ENCODE peak calls at places on chromosomes 16 and 17, in six cellular contexts. B is heart left ventricle; X is naive thymus-derived CD4-positive, alpha-beta T cell; E is ovary; O is CD8-positive, alpha-beta T cell; D is heart right ventricle. L is an unnamed sample.

GRCh38 chr17:82691714-82692113 is 6.8 kb downstream of the RAB40B start:
- DNase-seq in B (no peak), X (no peak), E (no peak), O (no peak), D (no peak), L (no peak)

GRCh38 chr17:75645501-75645888 is 12.3 kb downstream of the SMIM5 start:
- DNase-seq in B (no peak), X (no peak), E (no peak), O (no peak), D (no peak), L (no peak)

GRCh38 chr17:73492802-73493139 is 151.5 kb downstream of the SDK2 start:
- DNase-seq in B (no peak), X (no peak), E (no peak), O (no peak), D (no peak), L (no peak)

GRCh38 chr16:50040028-50040427 is 15.0 kb downstream of the CNEP1R1 start:
- DNase-seq in B (no peak), X (no peak), E (no peak), O (no peak), D (no peak), L (no peak)

GRCh38 chr17:48819466-48819865 is 2.4 kb upstream of the TTLL6 start:
- DNase-seq in B (no peak), X (no peak), E (no peak), O (no peak), D (no peak), L (no peak)

GRCh38 chr17:81371910-81372760 is 23.1 kb upstream of the BAHCC1 start:
- DNase-seq in B (peak; percentile 81), X (no peak), E (peak; percentile 29), O (no peak), D (peak; percentile 67), L (no peak)

GRCh38 chr16:58002411-58002790 is 1.2 kb downstream of the USB1 start:
- DNase-seq in B (no peak), X (no peak), E (no peak), O (no peak), D (no peak), L (no peak)

GRCh38 chr17:45925311-45925710 is 31.0 kb downstream of the MAPT start:
- DNase-seq in B (no peak), X (no peak), E (no peak), O (no peak), D (no peak), L (no peak)

GRCh38 chr17:66649818-66650489 is 185.0 kb upstream of the CACNG5 start:
- DNase-seq in B (no peak), X (no peak), E (no peak), O (no peak), D (no peak), L (no peak)

GRCh38 chr17:34241062-34241461 is 14.0 kb upstream of the CCL2 start:
- DNase-seq in B (peak; percentile 89), X (no peak), E (peak; percentile 42), O (no peak), D (peak; percentile 85), L (no peak)

GRCh38 chr17:51356084-51356410 is 95.7 kb downstream of the UTP18 start:
- DNase-seq in B (no peak), X (no peak), E (no peak), O (no peak), D (no peak), L (no peak)

GRCh38 chr16:17404903-17405691 is 65.7 kb downstream of the XYLT1 start:
- DNase-seq in B (peak; percentile 76), X (no peak), E (peak; percentile 76), O (no peak), D (peak; percentile 56), L (peak; percentile 96)

GRCh38 chr16:29987371-29988085 is 7.9 kb downstream of the HIRIP3 start:
- DNase-seq in B (peak; percentile 21), X (no peak), E (no peak), O (no peak), D (no peak), L (no peak)

GRCh38 chr16:67939507-67940435 is 3.1 kb upstream of the PSMB10 start:
- DNase-seq in B (peak; percentile 64), X (peak; percentile 24), E (peak; percentile 52), O (no peak), D (no peak), L (peak; percentile 58)

DNA sequence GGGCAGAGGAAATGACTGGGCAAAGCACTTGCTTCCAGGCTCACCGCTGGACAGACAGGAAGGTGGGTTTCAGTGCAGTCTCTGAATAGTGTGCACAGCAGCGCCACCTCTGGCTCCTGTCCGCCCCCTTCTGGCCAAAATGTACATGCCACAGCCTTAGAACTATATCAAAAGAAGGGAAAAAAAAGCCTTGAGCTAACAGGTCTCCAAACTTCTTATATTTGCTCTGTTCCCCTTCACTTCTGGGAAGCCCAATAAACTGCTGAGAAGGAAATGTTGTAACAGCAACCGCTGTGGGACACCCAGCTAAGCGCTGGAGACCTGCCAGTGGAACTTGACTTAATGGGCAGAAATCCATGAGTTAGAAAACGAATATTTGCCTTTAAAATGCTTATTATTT is 17.5 kb downstream of the COG7 start:
- DNase-seq in B (peak; percentile 42), X (peak; percentile 52), E (peak; percentile 35), O (peak; percentile 29), D (peak; percentile 41), L (peak; percentile 74)
- H3K36me3 ChIP-seq in B (no peaks in the 10 kb centered on the region), X (peaks cover 6% of the 10 kb centered on the region), E (no peaks in the 10 kb centered on the region), O (peaks cover 32% of the 10 kb centered on the region), D (no peaks in the 10 kb centered on the region), L (no peaks in the 10 kb centered on the region)

DNA sequence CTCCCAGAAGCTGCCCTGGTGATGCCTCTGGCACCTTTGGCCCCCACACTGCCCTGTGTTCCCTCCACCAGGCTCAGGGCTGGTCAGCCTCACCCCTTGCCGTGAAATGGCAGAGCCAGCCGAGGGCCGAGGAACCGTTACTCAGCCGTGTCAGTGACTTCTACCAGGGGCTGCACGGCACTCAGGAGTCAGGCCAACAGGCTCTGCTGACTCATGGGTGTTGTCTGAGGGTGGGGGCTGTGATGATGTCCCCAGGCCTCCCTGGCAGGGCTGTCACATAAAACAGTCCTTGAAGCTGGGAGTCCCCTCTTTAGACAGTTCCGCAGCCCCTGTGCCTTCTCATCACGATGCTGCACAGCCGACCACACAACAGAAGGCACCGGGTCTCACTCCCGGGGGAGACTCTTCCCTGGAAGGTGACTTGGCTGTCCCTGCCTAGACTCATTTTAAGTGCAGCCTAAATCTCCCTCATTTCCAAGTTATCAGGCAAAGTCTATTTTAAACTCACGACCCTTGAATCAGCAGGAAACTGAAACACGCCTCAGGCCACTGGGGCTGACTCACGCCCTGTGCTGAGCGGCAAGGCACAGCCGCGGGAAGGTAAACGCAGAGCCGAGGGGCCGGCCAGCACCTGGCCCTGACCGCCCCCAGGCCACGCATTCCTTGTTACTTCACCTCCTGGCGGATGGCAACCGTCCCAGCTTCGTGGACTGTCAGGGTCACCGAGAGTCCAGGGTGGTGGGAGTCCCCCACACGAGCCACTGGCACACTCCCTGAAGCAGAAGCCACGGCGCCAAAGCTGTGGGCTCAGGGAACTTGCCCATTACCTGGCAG is 102.6 kb downstream of the ZNF778 start:
- DNase-seq in B (peak; percentile 56), X (no peak), E (peak; percentile 57), O (no peak), D (peak; percentile 41), L (peak; percentile 90)
- H3K27ac ChIP-seq in B (peak overlapping the region; percentile 86), X (no peak overlapping the region), E (peak overlapping the region; percentile 44), O (no peak overlapping the region), D (peak overlapping the region; percentile 82), L (peak overlapping the region; percentile 97)

GRCh38 chr17:7184647-7185046 is 5.5 kb upstream of the ASGR1 start:
- DNase-seq in B (no peak), X (no peak), E (no peak), O (no peak), D (no peak), L (no peak)
- H3K36me3 ChIP-seq in B (no peaks in the 10 kb centered on the region), X (no peaks in the 10 kb centered on the region), E (no peaks in the 10 kb centered on the region), O (no peaks in the 10 kb centered on the region), D (no peaks in the 10 kb centered on the region), L (no peaks in the 10 kb centered on the region)

GRCh38 chr16:685967-686366 is 1.8 kb upstream of the JMJD8 start:
- DNase-seq in B (no peak), X (no peak), E (peak; percentile 51), O (no peak), D (no peak), L (peak; percentile 66)
- H3K27ac ChIP-seq in B (no peak overlapping the region), X (no peak overlapping the region), E (no peak overlapping the region), O (no peak overlapping the region), D (no peak overlapping the region), L (no peak overlapping the region)

DNA sequence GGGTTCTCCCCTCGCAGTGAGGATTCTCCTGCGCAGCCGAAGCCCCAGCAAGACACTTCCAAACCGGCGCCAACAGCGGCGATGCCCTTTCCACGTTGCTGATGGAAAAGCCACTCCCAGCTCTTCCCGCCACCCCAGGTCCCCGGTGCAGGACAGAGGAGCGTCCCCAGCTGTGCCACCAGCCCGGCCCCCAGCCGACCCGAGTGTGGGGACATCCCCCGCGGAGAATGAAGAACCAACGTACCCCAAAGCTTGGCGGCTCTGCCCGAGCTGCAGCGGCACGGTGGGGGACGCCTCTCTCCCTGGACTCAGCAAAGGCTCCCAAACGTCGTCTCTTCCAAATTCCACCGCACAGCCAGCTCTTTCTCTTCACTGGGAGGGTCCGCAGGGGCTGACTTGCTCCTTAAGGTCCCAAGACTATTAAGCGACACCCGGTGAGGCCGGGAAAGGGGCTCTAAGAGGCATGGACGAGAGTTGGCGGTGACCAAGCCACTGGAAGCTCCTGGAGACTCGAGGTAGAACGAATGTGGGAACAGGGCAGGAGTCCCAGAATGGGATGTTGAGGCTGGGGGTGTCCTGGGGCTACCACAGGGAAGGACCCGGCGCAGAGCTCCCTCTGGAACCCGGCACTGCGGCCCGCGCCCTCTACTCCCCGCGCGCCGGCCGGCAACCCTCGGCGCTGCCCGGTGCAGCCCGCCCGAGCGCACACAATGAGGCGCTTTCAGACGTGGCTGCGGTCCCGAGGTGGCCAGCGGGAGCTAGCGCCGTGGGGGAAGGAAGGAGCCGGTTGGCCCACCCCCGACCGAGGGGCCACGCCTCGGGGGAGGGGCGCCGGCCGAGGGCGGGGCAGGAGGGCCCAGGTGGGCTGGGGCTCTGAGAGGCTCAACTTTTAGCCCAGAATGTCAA is at the start of gene CHST6:
- DNase-seq in B (peak; percentile 50), X (no peak), E (no peak), O (no peak), D (peak; percentile 55), L (peak; percentile 77)
- H3K36me3 ChIP-seq in B (no peaks in the 10 kb centered on the region), X (no peaks in the 10 kb centered on the region), E (no peaks in the 10 kb centered on the region), O (no peaks in the 10 kb centered on the region), D (no peaks in the 10 kb centered on the region), L (no peaks in the 10 kb centered on the region)

GRCh38 chr17:7355053-7355452 is at the start of gene TMEM95:
- DNase-seq in B (peak; percentile 74), X (no peak), E (peak; percentile 35), O (no peak), D (peak; percentile 66), L (peak; percentile 30)
- H3K27ac ChIP-seq in B (no peak within 1 kb of the TSS), X (no peak within 1 kb of the TSS), E (no peak within 1 kb of the TSS), O (no peak within 1 kb of the TSS), D (no peak within 1 kb of the TSS), L (no peak within 1 kb of the TSS)

DNA sequence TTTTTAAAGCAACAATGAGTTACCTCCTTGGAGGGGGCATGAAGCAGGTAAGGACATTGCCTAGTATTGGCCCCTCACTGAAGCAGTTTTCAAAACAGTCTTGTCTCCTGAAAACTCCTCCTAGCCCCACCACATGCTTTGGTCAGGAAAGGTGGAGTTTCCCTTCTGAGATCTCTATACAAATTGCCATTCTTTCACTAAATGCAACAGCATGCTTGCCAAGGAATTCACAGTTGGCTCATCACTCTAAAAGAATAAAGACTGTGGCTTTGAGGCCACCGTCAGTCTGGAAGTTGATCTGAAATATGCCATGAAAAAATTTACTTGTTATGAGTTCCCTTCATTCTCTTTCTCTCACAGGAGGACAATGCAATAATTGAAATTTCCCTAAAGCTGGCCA is 4.2 kb downstream of the TTC19 start:
- DNase-seq in B (no peak), X (no peak), E (no peak), O (no peak), D (no peak), L (no peak)
- H3K36me3 ChIP-seq in B (no peaks in the 10 kb centered on the region), X (peaks cover 29% of the 10 kb centered on the region), E (no peaks in the 10 kb centered on the region), O (peaks cover 57% of the 10 kb centered on the region), D (peaks cover 8% of the 10 kb centered on the region), L (no peaks in the 10 kb centered on the region)

L was measured in adrenal gland.